ENCODE peak calls at places on chromosome 3, in seven cellular contexts. L is heart left ventricle; X is pancreas; K is effector memory CD4-positive, alpha-beta T cell; Y is Panc1; S is suprapubic skin; J is NT2/D1. G is an unnamed sample. For H3K27me3, the result is how much of the 10 kb centered on the place peaks cover.

GRCh38 chr3:130897316-130897715 is 3.4 kb downstream of the ATP2C1 start:
- DNase-seq in J (no peak), K (no peak), X (no peak), S (no peak), Y (no peak), L (no peak), G (peak)

GRCh38 chr3:172939651-172940293 is 189.2 kb downstream of the ECT2 start:
- DNase-seq in Y (no peak), K (no peak), S (no peak), J (peak), L (no peak), X (no peak), G (no peak)

GRCh38 chr3:4532535-4533112 is 39.5 kb downstream of the ITPR1 start:
- DNase-seq in X (no peak), K (no peak), J (no peak), L (no peak), Y (no peak), S (no peak), G (no peak)

GRCh38 chr3:59185586-59186381 is 136.0 kb upstream of the CFAP20DC start:
- DNase-seq in K (no peak), Y (no peak), J (no peak), L (no peak), X (no peak), S (no peak), G (no peak)

GRCh38 chr3:158749977-158750376 is 17.7 kb upstream of the RARRES1 start:
- DNase-seq in L (no peak), S (no peak), Y (no peak), X (no peak), K (no peak), J (no peak), G (no peak)

GRCh38 chr3:51686512-51687215 is 15.6 kb downstream of the TEX264 start:
- DNase-seq in J (no peak), L (peak), S (no peak), K (peak), X (no peak), Y (no peak), G (no peak)

GRCh38 chr3:119562307-119562961 is 3.0 kb upstream of the CD80 start:
- DNase-seq in X (no peak), J (no peak), L (no peak), K (peak), S (no peak), Y (no peak), G (no peak)

GRCh38 chr3:39267631-39268553 is 11.9 kb downstream of the CX3CR1 start:
- DNase-seq in L (no peak), S (no peak), K (peak), X (no peak), J (no peak), Y (no peak), G (no peak)

GRCh38 chr3:24299801-24300626 is 194.6 kb downstream of the THRB start:
- DNase-seq in K (no peak), S (no peak), J (no peak), Y (no peak), L (no peak), X (no peak), G (no peak)

GRCh38 chr3:84141571-84141970 is 817.2 kb upstream of the CADM2 start:
- DNase-seq in K (no peak), J (no peak), S (no peak), L (no peak), X (no peak), Y (no peak), G (no peak)

GRCh38 chr3:149009732-149010131 is 18.4 kb downstream of the GYG1 start:
- DNase-seq in L (no peak), S (no peak), Y (no peak), J (no peak), K (peak), X (no peak), G (no peak)

GRCh38 chr3:8968375-8968882 is 5.2 kb upstream of the RAD18 start:
- DNase-seq in L (no peak), Y (no peak), S (no peak), K (no peak), X (no peak), J (no peak), G (no peak)

GRCh38 chr3:4421121-4421520 is 45.9 kb downstream of the SUMF1 start:
- DNase-seq in L (no peak), Y (no peak), X (no peak), S (no peak), J (no peak), K (no peak), G (no peak)

GRCh38 chr3:99641984-99642383 is 3.6 kb downstream of the COL8A1 start:
- DNase-seq in K (no peak), X (no peak), Y (no peak), J (no peak), L (no peak), S (no peak), G (no peak)

GRCh38 chr3:13782501-13782900 is 97.4 kb downstream of the WNT7A start:
- DNase-seq in S (no peak), K (no peak), Y (no peak), J (no peak), X (no peak), L (peak), G (no peak)

GRCh38 chr3:5053021-5053831 is 68.9 kb upstream of the ARL8B start:
- DNase-seq in J (no peak), S (no peak), L (no peak), K (no peak), X (no peak), Y (no peak), G (no peak)

GRCh38 chr3:73718326-73719110 is 93.8 kb upstream of the PDZRN3 start:
- DNase-seq in Y (no peak), X (no peak), L (no peak), K (no peak), S (no peak), J (no peak), G (no peak)

GRCh38 chr3:73716418-73716817 is 91.7 kb upstream of the PDZRN3 start:
- DNase-seq in K (no peak), J (no peak), L (no peak), Y (no peak), S (no peak), X (no peak), G (no peak)

GRCh38 chr3:73719413-73719831 is 94.7 kb upstream of the PDZRN3 start:
- DNase-seq in J (no peak), X (no peak), L (no peak), Y (no peak), S (no peak), K (no peak), G (no peak)

GRCh38 chr3:73723596-73723995 is 98.9 kb upstream of the PDZRN3 start:
- DNase-seq in L (no peak), J (no peak), Y (no peak), S (no peak), K (no peak), X (no peak), G (no peak)

GRCh38 chr3:73719877-73720276 is 95.1 kb upstream of the PDZRN3 start:
- DNase-seq in Y (no peak), L (no peak), X (no peak), K (no peak), J (no peak), S (no peak), G (no peak)
- H3K4me3 ChIP-seq in Y (no peak), L (no peak), X (no peak), K (no peak), J (no peak), S (no peak), G (no peak)

DNA sequence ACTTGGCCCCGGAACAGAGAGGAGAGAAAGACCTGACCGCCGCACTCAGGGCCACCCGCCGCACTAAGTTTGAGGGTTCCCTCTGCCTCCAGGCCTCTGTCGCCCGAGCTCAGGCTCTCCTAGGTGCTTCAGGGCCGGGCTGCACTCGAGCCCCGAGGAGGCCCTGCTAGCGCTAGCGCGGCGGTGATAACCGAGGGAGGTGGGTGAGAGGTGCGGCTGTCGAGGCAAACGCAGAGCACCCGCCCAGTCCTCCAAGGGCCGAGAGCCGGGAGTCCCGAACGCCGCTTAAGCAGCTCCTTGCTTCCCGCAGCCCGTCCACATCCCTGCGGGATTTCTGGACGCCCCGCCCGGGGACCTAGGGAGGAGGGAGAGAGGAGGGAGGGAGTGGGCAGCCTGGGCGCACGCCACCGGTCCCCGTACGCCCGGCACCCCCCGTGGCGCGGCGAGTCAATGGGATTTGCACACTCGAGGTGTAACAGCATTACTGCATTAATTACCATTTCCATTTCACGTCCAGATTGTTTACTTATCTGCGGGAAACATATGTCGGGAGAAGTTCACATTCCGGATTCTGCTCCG is 6.8 kb downstream of the SOX14 start:
- DNase-seq in S (no peak), K (no peak), L (no peak), Y (no peak), X (no peak), J (no peak), G (peak)
- H3K27me3 ChIP-seq in S (half or more), K (under half), L (half or more), Y (half or more), X (under half), J (half or more), G (half or more)

GRCh38 chr3:53132347-53132746 is 2.1 kb upstream of the RFT1 start:
- DNase-seq in K (no peak), X (no peak), J (no peak), Y (no peak), S (no peak), L (no peak), G (no peak)

GRCh38 chr3:53131136-53131495 is 881 bp upstream of the RFT1 start:
- DNase-seq in S (no peak), X (no peak), K (no peak), L (no peak), Y (no peak), J (no peak), G (peak)

GRCh38 chr3:53126646-53127045 is 3.6 kb downstream of the RFT1 start:
- DNase-seq in K (no peak), L (no peak), X (no peak), Y (no peak), J (no peak), S (no peak), G (no peak)

GRCh38 chr3:53130179-53131135 is at the start of gene RFT1:
- DNase-seq in S (peak), L (peak), Y (no peak), J (peak), X (peak), K (peak), G (peak)

GRCh38 chr3:53129344-53129743 is 891 bp downstream of the RFT1 start:
- DNase-seq in X (no peak), Y (no peak), S (no peak), J (no peak), K (no peak), L (no peak), G (no peak)
- H3K4me3 ChIP-seq in X (peak), Y (peak), S (peak), J (peak), K (peak), L (peak), G (peak)

GRCh38 chr3:26630669-26631384 is 8.3 kb downstream of the LRRC3B start:
- DNase-seq in K (no peak), X (no peak), S (no peak), Y (no peak), L (no peak), J (no peak), G (peak)
- H3K27me3 ChIP-seq in K (under half), X (under half), S (under half), Y (under half), L (under half), J (under half), G (under half)